ENCODE peak calls at places on chromosomes 2 and 18, in eight cellular contexts. T is transverse colon, E is stomach, G is A549, W is K562, J is upper lobe of left lung, Q is SK-N-SH, M is sigmoid colon. U is an unnamed sample.

GRCh38 chr2:146734042-146734715 is 1110.7 kb upstream of the ACVR2A start:
- DNase-seq in Q (peak; percentile 35), J (no peak), M (no peak), E (no peak), G (peak; percentile 12), T (no peak), W (peak; percentile 16), U (no peak)

GRCh38 chr2:33425660-33426059 is 50.8 kb upstream of the RASGRP3 start:
- DNase-seq in J (no peak), Q (no peak), E (no peak), G (no peak), T (no peak), W (no peak), M (no peak), U (no peak)

GRCh38 chr2:214378455-214379103 is 32.3 kb upstream of the VWC2L start:
- DNase-seq in Q (no peak), E (no peak), W (no peak), M (no peak), G (no peak), T (no peak), J (no peak), U (no peak)

GRCh38 chr2:56369316-56369715 is 185.5 kb downstream of the CCDC85A start:
- DNase-seq in T (no peak), Q (no peak), J (no peak), E (no peak), W (no peak), M (no peak), G (no peak), U (no peak)

GRCh38 chr2:159285929-159286708 is at the start of gene WDSUB1:
- DNase-seq in J (peak; percentile 89), W (peak; percentile 76), G (no peak), M (peak; percentile 85), Q (peak; percentile 64), E (peak; percentile 74), T (peak; percentile 73), U (peak; percentile 93)

GRCh38 chr2:28592481-28592880 is 96.6 kb downstream of the PLB1 start:
- DNase-seq in E (no peak), G (no peak), T (no peak), M (peak; percentile 35), Q (no peak), J (no peak), W (no peak), U (no peak)

GRCh38 chr18:30175061-30175574 is 867.4 kb downstream of the DSC3 start:
- DNase-seq in Q (no peak), T (no peak), E (no peak), J (peak; percentile 80), W (peak; percentile 53), G (no peak), M (no peak), U (no peak)

GRCh38 chr18:22879279-22879678 is 53.8 kb upstream of the RBBP8 start:
- DNase-seq in Q (no peak), J (no peak), T (no peak), G (no peak), W (no peak), E (no peak), M (no peak), U (no peak)

GRCh38 chr2:200086911-200087310 is 131.5 kb downstream of the MAIP1 start:
- DNase-seq in W (no peak), M (no peak), G (no peak), E (no peak), T (no peak), Q (no peak), J (no peak), U (no peak)

GRCh38 chr18:68564348-68564747 is 150.6 kb downstream of the TMX3 start:
- DNase-seq in E (no peak), J (no peak), W (no peak), Q (no peak), T (no peak), M (no peak), G (no peak), U (no peak)

GRCh38 chr2:222613715-222614331 is 42.1 kb downstream of the FARSB start:
- DNase-seq in Q (peak; percentile 70), W (peak; percentile 37), M (no peak), E (no peak), T (no peak), J (no peak), G (peak; percentile 71), U (no peak)

GRCh38 chr2:206983156-206983875 is 44.0 kb downstream of the CPO start:
- DNase-seq in J (no peak), T (no peak), G (no peak), M (no peak), Q (peak; percentile 49), W (no peak), E (no peak), U (peak; percentile 68)

GRCh38 chr2:98416760-98417159 is 27.9 kb upstream of the INPP4A start:
- DNase-seq in Q (no peak), T (no peak), G (no peak), M (no peak), W (no peak), E (no peak), J (no peak), U (no peak)

GRCh38 chr2:98408155-98408554 is 36.5 kb upstream of the INPP4A start:
- DNase-seq in T (no peak), G (no peak), W (no peak), E (no peak), M (no peak), Q (no peak), J (no peak), U (no peak)

DNA sequence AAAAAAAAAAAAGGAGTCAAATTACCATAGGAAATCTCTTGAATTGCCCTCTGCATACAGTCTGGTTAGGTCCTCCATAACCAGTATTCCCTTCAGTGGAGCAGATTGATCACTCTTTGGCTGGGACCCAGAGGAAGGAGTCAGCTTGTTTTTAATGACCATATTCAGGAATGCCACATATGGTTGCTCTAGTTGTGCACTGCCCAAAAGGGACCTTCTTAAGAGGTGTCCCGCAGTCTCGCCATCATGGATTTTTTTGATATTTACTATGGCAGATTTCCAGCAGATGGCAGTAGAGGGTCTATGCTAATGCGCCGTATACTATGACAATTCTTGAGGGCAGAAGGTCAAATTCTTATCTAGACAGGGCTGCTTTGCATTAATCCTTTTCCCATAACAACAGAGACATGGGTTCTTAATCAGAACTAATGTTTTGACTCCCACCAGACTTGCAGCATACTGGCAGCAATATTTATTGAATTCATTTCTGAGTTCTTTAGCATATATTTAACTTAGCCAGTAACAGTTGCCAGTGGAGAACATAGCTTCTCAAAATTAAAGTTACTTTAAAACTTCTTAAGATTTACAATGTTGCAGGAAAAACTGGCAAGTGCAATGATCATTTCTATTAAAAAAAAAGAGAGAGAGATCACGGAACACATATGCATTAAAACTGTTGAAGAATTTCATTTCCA is 31.8 kb upstream of the INPP4A start:
- DNase-seq in E (no peak), G (peak; percentile 54), J (no peak), M (no peak), T (peak; percentile 48), Q (peak; percentile 60), W (peak; percentile 80), U (no peak)
- TF ChIP-seq EP300 in E (no peak), G (no peak), J (no peak), M (no peak), T (no peak), Q (no peak), W (no peak), U (no peak)

DNA sequence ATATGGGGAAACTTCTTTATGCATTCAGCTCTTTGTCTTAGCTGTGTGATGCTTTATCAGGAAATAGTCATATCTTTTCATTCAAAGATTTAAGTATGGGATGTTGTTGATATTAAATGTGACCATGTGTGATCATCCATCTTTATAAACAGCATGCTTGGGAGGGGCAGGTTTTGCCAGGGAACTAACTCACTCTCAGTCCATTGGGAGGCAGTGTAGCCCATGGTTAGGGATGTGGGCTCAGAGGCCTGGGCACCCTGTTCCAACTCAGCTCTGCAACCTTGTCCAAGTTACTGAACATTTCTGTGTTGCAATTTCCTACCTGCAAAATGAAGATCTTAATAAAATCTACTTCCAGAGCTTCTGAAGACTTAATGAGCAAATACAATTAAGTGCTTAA is 92.0 kb upstream of the BCL2L11 start:
- DNase-seq in T (no peak), J (no peak), M (no peak), Q (no peak), G (no peak), E (peak; percentile 23), W (peak; percentile 15), U (peak; percentile 34)
- TF ChIP-seq CTCF in T (no peak), J (no peak), M (no peak), Q (peak; percentile 23), G (no peak), E (no peak), W (peak; percentile 32), U (no peak)

GRCh38 chr2:172484253-172484652 is 56.9 kb downstream of the ITGA6 start:
- DNase-seq in E (no peak), M (no peak), T (no peak), G (no peak), W (peak; percentile 35), J (no peak), Q (peak; percentile 36), U (no peak)

GRCh38 chr2:172484706-172485105 is 57.3 kb downstream of the ITGA6 start:
- DNase-seq in E (no peak), M (no peak), W (no peak), J (no peak), G (no peak), T (no peak), Q (no peak), U (no peak)

GRCh38 chr2:172489682-172490081 is 62.3 kb downstream of the ITGA6 start:
- DNase-seq in T (no peak), E (no peak), G (no peak), J (no peak), Q (no peak), W (no peak), M (no peak), U (no peak)

DNA sequence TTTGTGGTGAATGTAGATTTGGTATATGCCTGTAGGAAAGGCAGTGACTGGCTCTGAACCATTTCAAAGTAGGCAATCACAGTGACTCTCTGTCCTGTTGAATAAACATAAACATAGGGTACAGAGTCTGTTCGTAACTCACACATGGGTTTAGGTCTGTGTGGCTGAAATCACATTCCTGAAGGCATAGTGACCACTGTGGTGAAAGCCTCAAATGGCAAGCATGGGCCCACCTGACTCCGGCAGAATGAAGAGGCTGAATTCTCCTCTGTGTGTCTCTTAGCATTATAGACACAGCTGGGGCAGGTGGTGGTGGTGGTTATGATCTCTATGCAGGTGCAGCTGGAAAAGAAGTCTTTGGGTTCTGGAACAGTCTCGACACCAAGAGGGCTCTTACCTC is 61.2 kb downstream of the ITGA6 start:
- DNase-seq in J (no peak), E (no peak), T (peak; percentile 31), M (no peak), Q (no peak), G (no peak), W (no peak), U (no peak)
- TF ChIP-seq EP300 in J (no peak), E (no peak), T (no peak), M (no peak), Q (no peak), G (no peak), W (no peak), U (no peak)

DNA sequence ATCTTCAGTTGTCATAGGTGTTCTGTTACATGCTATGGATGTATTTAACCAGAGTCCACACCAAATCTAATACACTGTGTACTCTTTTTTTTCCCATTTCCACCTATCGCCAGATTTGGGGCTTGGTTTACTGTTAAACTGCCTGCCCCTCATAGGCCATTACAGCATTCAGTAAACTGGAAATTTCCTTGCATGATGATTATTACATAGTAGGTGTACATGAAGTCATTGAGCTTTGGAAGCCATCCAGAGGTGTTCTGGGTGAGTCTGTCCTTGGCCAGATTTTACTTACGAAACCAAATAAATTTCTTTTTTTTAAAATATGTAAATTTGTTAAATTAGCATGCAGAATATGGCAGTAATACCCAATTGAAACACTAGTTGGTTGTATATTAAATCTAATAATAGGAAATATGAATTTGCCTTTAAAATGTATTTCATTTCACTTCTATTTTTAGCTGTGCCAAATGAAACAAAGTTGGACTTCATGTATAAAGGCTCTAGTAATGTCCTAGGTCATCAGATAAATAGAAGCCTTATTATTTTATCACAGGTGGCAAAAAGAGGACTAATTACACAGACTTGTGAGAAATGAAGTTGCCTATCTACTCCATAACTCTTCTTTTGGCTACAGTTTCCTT is 60.7 kb downstream of the COMMD1 start:
- DNase-seq in E (no peak), G (no peak), W (no peak), J (no peak), M (no peak), Q (no peak), T (no peak), U (no peak)
- TF ChIP-seq CTCF in E (no peak), G (no peak), W (no peak), J (no peak), M (no peak), Q (no peak), T (peak; percentile 21), U (no peak)